ENCODE peak calls at places on chromosome 1, in eight cellular contexts. T is HTR-8/SVneo; G is GM10248; C is activated CD4-positive, CD25-positive, alpha-beta regulatory T cell; O is stimulated activated CD8-positive, alpha-beta memory T cell treated with anti-CD3 and anti-CD28 coated beads, Interleukin-2, amount 100 ng/mL, for 48 hours; L is EL; E is NCI-H146; K is esophagus muscularis mucosa. W is an unnamed sample.

GRCh38 chr1:200262326-200262965 is 147.4 kb downstream of the ZNF281 start:
- DNase-seq in T (no peak), G (peak), C (no peak), O (no peak), L (no peak), E (no peak), K (no peak), W (no peak)

GRCh38 chr1:5430911-5431310 is 561.3 kb downstream of the NPHP4 start:
- DNase-seq in T (no peak), G (no peak), C (no peak), O (no peak), L (no peak), E (peak), K (no peak), W (no peak)

GRCh38 chr1:9350011-9350907 is 57.6 kb downstream of the SPSB1 start:
- DNase-seq in T (no peak), G (no peak), C (no peak), O (no peak), L (peak), E (no peak), K (no peak), W (no peak)

GRCh38 chr1:6612641-6613360 is 730 bp upstream of the PHF13 start:
- DNase-seq in T (peak), G (peak), C (no peak), O (no peak), L (peak), E (peak), K (no peak), W (no peak)

GRCh38 chr1:67746299-67746698 is 61.3 kb downstream of the GADD45A start:
- DNase-seq in T (no peak), G (no peak), C (no peak), O (no peak), L (no peak), E (no peak), K (no peak), W (no peak)

GRCh38 chr1:74222701-74223100 is 12.5 kb upstream of the TNNI3K start:
- DNase-seq in T (no peak), G (no peak), C (no peak), O (no peak), L (no peak), E (no peak), K (no peak), W (no peak)

GRCh38 chr1:201466492-201466891 is 2.5 kb downstream of the PHLDA3 start:
- DNase-seq in T (no peak), G (no peak), C (no peak), O (no peak), L (peak), E (no peak), K (no peak), W (no peak)

GRCh38 chr1:66278260-66279046 is 255.5 kb upstream of the SGIP1 start:
- DNase-seq in T (no peak), G (no peak), C (no peak), O (no peak), L (no peak), E (no peak), K (no peak), W (no peak)

GRCh38 chr1:12232221-12232620 is 2.4 kb downstream of the VPS13D start:
- DNase-seq in T (no peak), G (no peak), C (no peak), O (no peak), L (no peak), E (no peak), K (no peak), W (no peak)

GRCh38 chr1:151621351-151621750 is 9.5 kb downstream of the SNX27 start:
- DNase-seq in T (no peak), G (no peak), C (no peak), O (no peak), L (no peak), E (no peak), K (no peak), W (no peak)